ENCODE peak calls at places on chromosomes 16 and 17, in seven cellular contexts. E, X, F, G, Y, T and M are unnamed samples.

GRCh38 chr17:7834554-7834890 is 505 bp downstream of the KDM6B start:
- DNase-seq in E (peak), X (no peak), F (peak), G (no peak), Y (peak), T (no peak), M (no peak)

GRCh38 chr17:20174588-20175265 is 165.6 kb downstream of the SPECC1 start:
- DNase-seq in E (no peak), X (peak), F (peak), G (peak), Y (peak), T (peak), M (no peak)

GRCh38 chr17:38727661-38728220 is 2.4 kb upstream of the CISD3 start:
- DNase-seq in E (no peak), X (no peak), F (no peak), G (no peak), Y (no peak), T (no peak), M (no peak)

GRCh38 chr16:56029026-56029425 is 153.9 kb upstream of the CES5A start:
- DNase-seq in E (no peak), X (no peak), F (no peak), G (no peak), Y (no peak), T (no peak), M (no peak)

GRCh38 chr17:66200685-66201092 is 8.8 kb upstream of the CEP112 start:
- DNase-seq in E (peak), X (peak), F (peak), G (peak), Y (peak), T (peak), M (no peak)

GRCh38 chr16:1960665-1961630 is 1.6 kb downstream of the NDUFB10 start:
- DNase-seq in E (no peak), X (peak), F (peak), G (no peak), Y (peak), T (peak), M (no peak)

GRCh38 chr16:48220891-48221290 is 23.2 kb upstream of the LONP2 start:
- DNase-seq in E (no peak), X (no peak), F (no peak), G (no peak), Y (no peak), T (no peak), M (no peak)

GRCh38 chr17:56289321-56289720 is 136.0 kb downstream of the ANKFN1 start:
- DNase-seq in E (no peak), X (no peak), F (no peak), G (no peak), Y (no peak), T (no peak), M (no peak)

GRCh38 chr17:4935650-4936049 is 3.6 kb downstream of the GP1BA start:
- DNase-seq in E (no peak), X (no peak), F (no peak), G (no peak), Y (no peak), T (no peak), M (no peak)

GRCh38 chr17:74713199-74713755 is 554 bp upstream of the CD300LF start:
- DNase-seq in E (no peak), X (no peak), F (no peak), G (no peak), Y (no peak), T (no peak), M (no peak)

GRCh38 chr16:10594312-10594950 is 14.0 kb upstream of the EMP2 start:
- DNase-seq in E (no peak), X (no peak), F (no peak), G (no peak), Y (no peak), T (peak), M (no peak)